ENCODE peak calls at places on chromosomes 4 and X, in four cellular contexts. Q is gastrocnemius medialis, Y is upper lobe of right lung, A is coronary artery. S is an unnamed sample.
A peak's percentile ranks its signal among the peaks of the same experiment; 100 is the strongest.

GRCh38 chr4:13627185-13627605 is 330 bp downstream of the BOD1L1 start:
- DNase-seq in Q (no peak), Y (peak; percentile 69), A (no peak), S (no peak)

GRCh38 chr4:27684501-27685077 is 823.9 kb downstream of the STIM2 start:
- DNase-seq in Q (no peak), Y (peak; percentile 56), A (no peak), S (peak; percentile 57)

GRCh38 chr4:3009422-3009821 is 46.1 kb downstream of the GRK4 start:
- DNase-seq in Q (no peak), Y (no peak), A (no peak), S (no peak)

GRCh38 chr4:178142724-178143123 is 700.5 kb upstream of the AGA start:
- DNase-seq in Q (no peak), Y (peak; percentile 25), A (no peak), S (no peak)

GRCh38 chr4:66571145-66571544 is 900.9 kb upstream of the EPHA5 start:
- DNase-seq in Q (no peak), Y (no peak), A (no peak), S (no peak)

GRCh38 chr4:66693694-66694093 is 851.6 kb downstream of the CENPC start:
- DNase-seq in Q (no peak), Y (no peak), A (no peak), S (no peak)

GRCh38 chr4:80841587-80842281 is 188.8 kb upstream of the BMP3 start:
- DNase-seq in Q (no peak), Y (no peak), A (no peak), S (no peak)

GRCh38 chr4:76504613-76505465 is 69.8 kb downstream of the SHROOM3 start:
- DNase-seq in Q (no peak), Y (no peak), A (no peak), S (no peak)

GRCh38 chr4:153480704-153481103 is 14.5 kb downstream of the TMEM131L start:
- DNase-seq in Q (no peak), Y (no peak), A (no peak), S (no peak)

GRCh38 chr4:47669946-47670345 is 167.9 kb downstream of the CORIN start:
- DNase-seq in Q (no peak), Y (no peak), A (no peak), S (no peak)

GRCh38 chrX:47581731-47582647 is at the start of gene TIMP1:
- DNase-seq in Q (peak; percentile 76), Y (peak; percentile 90), A (peak; percentile 93), S (peak; percentile 71)

GRCh38 chrX:47226071-47226470 is 6.7 kb upstream of the USP11 start:
- DNase-seq in Q (no peak), Y (no peak), A (no peak), S (no peak)

GRCh38 chrX:65575024-65575423 is 40.4 kb upstream of the LAS1L start:
- DNase-seq in Q (no peak), Y (no peak), A (no peak), S (no peak)

GRCh38 chr4:163251204-163251603 is 81.2 kb downstream of the NPY1R start:
- DNase-seq in Q (no peak), Y (no peak), A (no peak), S (no peak)
- TF ChIP-seq CTCF in Q (no peak), Y (no peak), A (no peak), S (no peak)

DNA sequence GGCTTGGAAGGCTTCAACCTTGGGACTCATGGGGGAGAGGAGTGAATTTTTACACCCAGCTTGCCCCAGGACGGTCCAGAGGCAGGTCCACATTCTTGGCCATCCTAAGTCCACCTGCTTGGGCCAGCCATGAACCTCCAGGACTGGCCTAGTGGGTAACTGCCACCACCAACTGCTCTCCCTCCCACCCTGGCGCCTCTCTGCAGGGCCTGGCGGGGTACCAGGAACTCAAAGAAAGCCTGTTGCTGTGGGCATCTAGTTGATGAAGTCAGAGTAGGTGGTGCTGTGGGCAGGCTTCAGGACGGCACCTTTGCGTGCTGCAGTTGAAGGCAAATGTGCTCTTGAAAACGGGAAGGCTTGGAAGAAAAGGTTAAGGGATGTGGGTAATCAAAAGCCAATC is 12.0 kb downstream of the BCOR start:
- DNase-seq in Q (no peak), Y (no peak), A (no peak), S (no peak)
- H3K27ac ChIP-seq in Q (no peak overlapping the region), Y (no peak overlapping the region), A (peak overlapping the region; percentile 19), S (peak overlapping the region; percentile 75)

GRCh38 chr4:113888006-113888405 is 91.4 kb downstream of the ARSJ start:
- DNase-seq in Q (no peak), Y (no peak), A (no peak), S (no peak)

GRCh38 chr4:113899260-113900177 is 79.9 kb downstream of the ARSJ start:
- DNase-seq in Q (no peak), Y (no peak), A (no peak), S (no peak)

GRCh38 chr4:113893546-113893945 is 85.9 kb downstream of the ARSJ start:
- DNase-seq in Q (no peak), Y (no peak), A (no peak), S (no peak)
- TF ChIP-seq CTCF in Q (no peak), Y (peak; percentile 13), A (no peak), S (no peak)

GRCh38 chrX:4935846-4936245 is 1222.4 kb upstream of the PRKX start:
- DNase-seq in Q (peak; percentile 13), Y (no peak), A (no peak), S (no peak)

GRCh38 chrX:4932790-4933189 is 1219.3 kb upstream of the PRKX start:
- DNase-seq in Q (no peak), Y (no peak), A (no peak), S (no peak)

GRCh38 chrX:4936315-4936714 is 1222.9 kb upstream of the PRKX start:
- DNase-seq in Q (no peak), Y (no peak), A (no peak), S (no peak)

GRCh38 chrX:4935387-4935786 is 1221.9 kb upstream of the PRKX start:
- DNase-seq in Q (no peak), Y (no peak), A (no peak), S (no peak)
- H3K27ac ChIP-seq in Q (no peak overlapping the region), Y (no peak overlapping the region), A (no peak overlapping the region), S (no peak overlapping the region)

GRCh38 chrX:69036674-69037573 is 128.3 kb downstream of the PJA1 start:
- DNase-seq in Q (no peak), Y (no peak), A (peak; percentile 49), S (no peak)

GRCh38 chrX:69038188-69038587 is 127.1 kb downstream of the PJA1 start:
- DNase-seq in Q (no peak), Y (no peak), A (peak; percentile 53), S (no peak)

GRCh38 chrX:69034451-69034850 is 130.8 kb downstream of the PJA1 start:
- DNase-seq in Q (no peak), Y (no peak), A (peak; percentile 62), S (no peak)

GRCh38 chrX:69038826-69039225 is 126.4 kb downstream of the PJA1 start:
- DNase-seq in Q (no peak), Y (no peak), A (no peak), S (no peak)

GRCh38 chrX:69037786-69038185 is 127.5 kb downstream of the PJA1 start:
- DNase-seq in Q (no peak), Y (no peak), A (peak; percentile 22), S (no peak)
- TF ChIP-seq CTCF in Q (no peak), Y (no peak), A (no peak), S (no peak)

GRCh38 chrX:110143454-110144210 is 140.7 kb downstream of the TMEM164 start:
- DNase-seq in Q (peak; percentile 73), Y (no peak), A (no peak), S (no peak)
- H3K27ac ChIP-seq in Q (peak overlapping the region; percentile 74), Y (no peak overlapping the region), A (peak overlapping the region; percentile 30), S (peak overlapping the region; percentile 4)

GRCh38 chrX:128619490-128619889 is 567.3 kb upstream of the ACTRT1 start:
- DNase-seq in Q (no peak), Y (no peak), A (no peak), S (no peak)
- TF ChIP-seq CTCF in Q (no peak), Y (no peak), A (no peak), S (no peak)

DNA sequence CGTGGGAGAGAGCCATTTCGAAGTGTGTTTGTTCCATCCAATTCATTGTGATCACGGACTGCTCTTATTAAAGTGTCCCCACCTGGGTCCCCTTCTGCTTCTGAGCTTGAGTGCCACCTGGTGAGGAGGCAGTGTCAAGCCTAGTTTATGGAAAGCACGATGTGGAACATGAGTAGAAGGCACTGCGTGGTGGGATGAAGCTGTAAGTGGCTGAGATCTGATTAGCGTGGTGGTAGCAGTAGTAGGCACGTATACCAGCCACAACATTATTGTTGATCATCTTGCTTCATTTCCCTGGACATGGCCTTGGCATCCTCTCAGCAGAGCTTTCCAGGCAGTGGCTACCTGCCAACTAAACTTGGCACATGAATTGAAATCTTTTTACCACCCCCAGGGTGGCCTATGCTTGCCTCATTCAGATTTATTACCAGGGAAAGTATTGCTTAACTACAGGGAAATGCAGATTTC is 46.4 kb downstream of the GPAT3 start:
- DNase-seq in Q (peak; percentile 30), Y (no peak), A (no peak), S (peak; percentile 54)
- H3K27ac ChIP-seq in Q (peak overlapping the region; percentile 30), Y (no peak overlapping the region), A (no peak overlapping the region), S (no peak overlapping the region)

GRCh38 chr4:150717952-150718351 is 136.0 kb downstream of the MAB21L2 start:
- DNase-seq in Q (no peak), Y (no peak), A (no peak), S (no peak)

GRCh38 chr4:150723727-150724411 is 141.9 kb downstream of the MAB21L2 start:
- DNase-seq in Q (no peak), Y (no peak), A (no peak), S (no peak)

GRCh38 chr4:150725957-150726523 is 144.1 kb downstream of the MAB21L2 start:
- DNase-seq in Q (no peak), Y (no peak), A (no peak), S (no peak)

GRCh38 chr4:150722908-150723362 is 141.0 kb downstream of the MAB21L2 start:
- DNase-seq in Q (peak; percentile 64), Y (peak; percentile 86), A (peak; percentile 93), S (peak; percentile 96)

GRCh38 chr4:150720973-150721518 is 139.1 kb downstream of the MAB21L2 start:
- DNase-seq in Q (no peak), Y (no peak), A (no peak), S (no peak)
- TF ChIP-seq CTCF in Q (no peak), Y (no peak), A (no peak), S (no peak)

S was measured in stomach.